ENCODE peak calls at places on chromosomes 11 and 22, in ten cellular contexts. R, V, M, J, H, C, L, G, O and B are unnamed samples.

GRCh38 chr11:65456418-65456817 is 33.8 kb downstream of the NEAT1 start:
- DNase-seq in O (peak), L (no peak), H (no peak), V (no peak), J (no peak), R (no peak), G (no peak), M (no peak), C (no peak), B (no peak)

GRCh38 chr11:34213366-34213765 is 107.9 kb downstream of the NAT10 start:
- DNase-seq in C (no peak), M (no peak), H (no peak), V (no peak), G (no peak), O (peak), R (no peak), L (no peak), J (no peak), B (no peak)

GRCh38 chr11:121451982-121452608 is at the start of gene SORL1:
- DNase-seq in V (peak), R (peak), H (peak), C (peak), M (peak), G (peak), L (peak), O (peak), J (peak), B (no peak)

GRCh38 chr11:1283906-1284305 is 25.5 kb downstream of the TOLLIP start:
- DNase-seq in R (no peak), V (no peak), G (no peak), O (no peak), J (no peak), M (no peak), L (no peak), H (no peak), C (no peak), B (no peak)

GRCh38 chr11:128365044-128365443 is 222.3 kb downstream of the ETS1 start:
- DNase-seq in R (no peak), L (no peak), V (no peak), M (no peak), C (no peak), J (no peak), G (no peak), H (no peak), O (peak), B (no peak)

GRCh38 chr11:113493205-113493604 is 18.0 kb upstream of the DRD2 start:
- DNase-seq in C (no peak), J (no peak), M (no peak), O (no peak), R (no peak), L (no peak), V (no peak), H (no peak), G (no peak), B (no peak)

GRCh38 chr11:116086426-116086825 is 582.2 kb upstream of the CADM1 start:
- DNase-seq in M (no peak), R (no peak), C (no peak), J (no peak), G (no peak), H (no peak), V (no peak), O (no peak), L (no peak), B (no peak)

GRCh38 chr11:95506777-95507176 is 275.8 kb upstream of the SESN3 start:
- DNase-seq in O (peak), J (no peak), R (no peak), H (no peak), V (no peak), C (no peak), L (no peak), G (no peak), M (no peak), B (no peak)

GRCh38 chr11:108511851-108512474 is 13.8 kb upstream of the POGLUT3 start:
- DNase-seq in H (no peak), O (peak), L (no peak), R (no peak), M (no peak), J (no peak), G (no peak), C (no peak), V (no peak), B (no peak)

GRCh38 chr11:65884716-65885092 is 3.6 kb downstream of the FIBP start:
- DNase-seq in G (peak), C (peak), H (peak), M (peak), L (peak), J (peak), R (peak), O (peak), V (peak), B (peak)

GRCh38 chr11:83007909-83008580 is 63.7 kb downstream of the RAB30 start:
- DNase-seq in G (no peak), V (peak), R (no peak), O (no peak), L (peak), M (no peak), J (no peak), C (peak), H (no peak), B (no peak)

GRCh38 chr11:76266269-76266668 is 60.0 kb upstream of the WNT11 start:
- DNase-seq in C (no peak), R (no peak), L (no peak), O (peak), V (no peak), G (no peak), H (no peak), M (no peak), J (no peak), B (no peak)

GRCh38 chr11:88363566-88364169 is 26.1 kb upstream of the CTSC start:
- DNase-seq in V (no peak), L (no peak), H (no peak), O (peak), R (no peak), G (no peak), C (no peak), J (no peak), M (no peak), B (no peak)

GRCh38 chr11:56910785-56911184 is 77.9 kb upstream of the OR5AK2 start:
- DNase-seq in H (no peak), R (no peak), G (no peak), M (no peak), V (no peak), C (no peak), J (no peak), O (peak), L (no peak), B (no peak)

GRCh38 chr11:117316197-117316961 is at the start of gene BACE1:
- DNase-seq in O (peak), R (no peak), V (peak), M (no peak), C (peak), J (peak), G (no peak), H (no peak), L (peak), B (peak)

GRCh38 chr11:75667831-75668507 is 869 bp downstream of the MAP6 start:
- DNase-seq in O (peak), M (no peak), G (peak), H (peak), R (no peak), L (no peak), V (peak), J (peak), C (peak), B (peak)

GRCh38 chr22:43206515-43207161 is 19.7 kb upstream of the TTLL12 start:
- DNase-seq in R (no peak), J (no peak), H (no peak), V (no peak), M (no peak), C (no peak), L (no peak), G (no peak), O (no peak), B (no peak)

GRCh38 chr22:26476705-26477340 is 6.8 kb downstream of the HPS4 start:
- DNase-seq in R (no peak), C (no peak), H (no peak), V (no peak), M (no peak), G (no peak), J (no peak), O (no peak), L (no peak), B (no peak)

GRCh38 chr22:27488456-27489224 is 312.9 kb downstream of the MN1 start:
- DNase-seq in H (no peak), R (no peak), V (no peak), M (no peak), C (no peak), O (no peak), J (no peak), G (no peak), L (no peak), B (no peak)

GRCh38 chr11:74936087-74936486 is 12.8 kb downstream of the XRRA1 start:
- DNase-seq in R (no peak), C (no peak), V (no peak), J (no peak), M (no peak), O (no peak), H (no peak), L (no peak), G (no peak), B (no peak)

GRCh38 chr22:27240298-27240885 is 561.2 kb downstream of the MN1 start:
- DNase-seq in R (no peak), C (no peak), L (no peak), H (no peak), O (no peak), M (no peak), G (no peak), V (no peak), J (no peak), B (no peak)

GRCh38 chr22:46030241-46030880 is 53.4 kb upstream of the WNT7B start:
- DNase-seq in C (peak), R (no peak), O (no peak), L (no peak), H (no peak), G (no peak), J (no peak), V (no peak), M (no peak), B (no peak)

GRCh38 chr11:18495268-18495667 is 31.5 kb downstream of the TSG101 start:
- DNase-seq in O (no peak), M (no peak), C (no peak), J (no peak), G (no peak), V (no peak), H (no peak), L (no peak), R (no peak), B (no peak)

GRCh38 chr11:10329935-10330334 is 25.1 kb downstream of the ADM start:
- DNase-seq in C (no peak), M (no peak), O (peak), R (no peak), V (no peak), J (no peak), G (no peak), H (no peak), L (no peak), B (no peak)

GRCh38 chr11:76863196-76863777 is 2.6 kb downstream of the ACER3 start:
- DNase-seq in L (peak), J (no peak), C (no peak), O (no peak), V (no peak), H (no peak), G (no peak), M (no peak), R (no peak), B (no peak)

GRCh38 chr22:20399866-20400605 is 6.1 kb downstream of the ZNF74 start:
- DNase-seq in G (no peak), L (no peak), O (no peak), V (peak), C (no peak), H (no peak), J (no peak), R (no peak), M (no peak), B (no peak)

GRCh38 chr11:19196458-19196857 is 5.3 kb downstream of the CSRP3 start:
- DNase-seq in V (no peak), J (no peak), R (no peak), O (no peak), L (no peak), M (no peak), C (no peak), G (no peak), H (no peak), B (no peak)

GRCh38 chr11:65662802-65663633 is at the start of gene RELA:
- DNase-seq in O (peak), L (peak), R (peak), M (peak), H (peak), G (peak), J (peak), C (peak), V (peak), B (peak)

GRCh38 chr11:59062602-59063529 is 23.2 kb upstream of the GLYATL1B start:
- DNase-seq in C (no peak), M (no peak), V (no peak), J (no peak), L (no peak), O (peak), R (no peak), G (no peak), H (no peak), B (no peak)